ENCODE peak calls at places on chromosome 20, in five cellular contexts. W is MM.1S, I is AG08396, R is Kasumi-1, V is body of pancreas. D is an unnamed sample.

GRCh38 chr20:17688965-17689364 is 6.9 kb upstream of the RRBP1 start:
- DNase-seq in V (no peak), W (no peak), I (peak; percentile 24), R (no peak), D (no peak)

GRCh38 chr20:47785900-47786762 is 850 bp upstream of the SULF2 start:
- DNase-seq in V (peak; percentile 47), R (peak; percentile 15), W (peak; percentile 88), I (peak; percentile 80), D (peak; percentile 63)

GRCh38 chr20:44247676-44248419 is 740 bp downstream of the GDAP1L1 start:
- DNase-seq in W (peak; percentile 16), V (no peak), I (peak; percentile 71), R (peak; percentile 38), D (no peak)

GRCh38 chr20:62156592-62157386 is 13.2 kb downstream of the SS18L1 start:
- DNase-seq in R (peak; percentile 48), V (peak; percentile 52), I (peak; percentile 84), W (peak; percentile 26), D (peak; percentile 63)

GRCh38 chr20:11754451-11754850 is 163.2 kb upstream of the BTBD3 start:
- DNase-seq in W (no peak), R (no peak), V (peak; percentile 3), I (no peak), D (no peak)

GRCh38 chr20:44401770-44402390 is 46.4 kb downstream of the HNF4A start:
- DNase-seq in W (no peak), V (no peak), R (no peak), I (no peak), D (no peak)

GRCh38 chr20:24690408-24690807 is 221.0 kb downstream of the SYNDIG1 start:
- DNase-seq in R (no peak), W (no peak), I (no peak), V (no peak), D (no peak)

GRCh38 chr20:1337441-1337840 is 8.5 kb upstream of the SDCBP2 start:
- DNase-seq in I (no peak), W (no peak), V (no peak), R (no peak), D (no peak)

GRCh38 chr20:36493013-36493800 is 48.1 kb upstream of the MYL9 start:
- DNase-seq in V (peak; percentile 50), R (no peak), I (no peak), W (no peak), D (no peak)

GRCh38 chr20:23148721-23149570 is 62.8 kb upstream of the CD93 start:
- DNase-seq in I (no peak), R (no peak), V (no peak), W (no peak), D (no peak)

GRCh38 chr20:47534405-47534804 is 32.7 kb downstream of the NCOA3 start:
- DNase-seq in V (no peak), R (no peak), W (no peak), I (no peak), D (no peak)

GRCh38 chr20:59955131-59955796 is 3.0 kb upstream of the CDH26 start:
- DNase-seq in R (peak; percentile 84), I (no peak), W (peak; percentile 74), V (no peak), D (peak; percentile 8)